ENCODE peak calls at places on chromosome X, in seven cellular contexts. C is fibroblast of mammary gland, W is WERI-Rb-1, S is lower leg skin, H is psoas muscle, D is AG04450, U is A549. A is an unnamed sample.

GRCh38 chrX:140475025-140475424 is 29.8 kb downstream of the SOX3 start:
- DNase-seq in C (no peak), D (no peak), W (no peak), U (no peak), H (no peak), S (no peak), A (no peak)

GRCh38 chrX:7948483-7948882 is 21.3 kb upstream of the PNPLA4 start:
- DNase-seq in D (no peak), H (no peak), C (no peak), W (no peak), S (no peak), U (no peak), A (no peak)

GRCh38 chrX:2462780-2463179 is 38.0 kb downstream of the DHRSX start:
- DNase-seq in U (no peak), W (no peak), D (no peak), H (no peak), S (no peak), C (no peak), A (no peak)

GRCh38 chrX:57607295-57608187 is 15.7 kb downstream of the ZXDB start:
- DNase-seq in D (no peak), C (no peak), U (no peak), W (peak; percentile 53), S (no peak), H (no peak), A (no peak)

GRCh38 chrX:13938053-13938765 is 91.5 kb downstream of the GEMIN8 start:
- DNase-seq in C (no peak), W (peak; percentile 42), S (no peak), H (no peak), D (no peak), U (peak; percentile 16), A (peak; percentile 4)

GRCh38 chrX:77505227-77505626 is 58.0 kb downstream of the FGF16 start:
- DNase-seq in U (no peak), C (peak; percentile 53), S (no peak), W (no peak), D (peak; percentile 6), H (no peak), A (peak; percentile 55)

GRCh38 chrX:79259073-79259689 is 108.0 kb downstream of the ITM2A start:
- DNase-seq in H (no peak), D (no peak), C (peak; percentile 14), W (no peak), S (no peak), U (no peak), A (no peak)

GRCh38 chrX:149286940-149287349 is 218.2 kb downstream of the IDS start:
- DNase-seq in C (peak; percentile 54), W (peak; percentile 53), U (peak; percentile 35), D (peak; percentile 1), H (no peak), S (no peak), A (peak; percentile 54)

GRCh38 chrX:116975517-116975916 is 512.7 kb upstream of the CT83 start:
- DNase-seq in W (no peak), D (no peak), H (no peak), S (no peak), C (no peak), U (no peak), A (no peak)

GRCh38 chrX:129516402-129516801 is 6.9 kb downstream of the SMARCA1 start:
- DNase-seq in D (no peak), S (no peak), U (no peak), W (no peak), H (no peak), C (no peak), A (no peak)

DNA sequence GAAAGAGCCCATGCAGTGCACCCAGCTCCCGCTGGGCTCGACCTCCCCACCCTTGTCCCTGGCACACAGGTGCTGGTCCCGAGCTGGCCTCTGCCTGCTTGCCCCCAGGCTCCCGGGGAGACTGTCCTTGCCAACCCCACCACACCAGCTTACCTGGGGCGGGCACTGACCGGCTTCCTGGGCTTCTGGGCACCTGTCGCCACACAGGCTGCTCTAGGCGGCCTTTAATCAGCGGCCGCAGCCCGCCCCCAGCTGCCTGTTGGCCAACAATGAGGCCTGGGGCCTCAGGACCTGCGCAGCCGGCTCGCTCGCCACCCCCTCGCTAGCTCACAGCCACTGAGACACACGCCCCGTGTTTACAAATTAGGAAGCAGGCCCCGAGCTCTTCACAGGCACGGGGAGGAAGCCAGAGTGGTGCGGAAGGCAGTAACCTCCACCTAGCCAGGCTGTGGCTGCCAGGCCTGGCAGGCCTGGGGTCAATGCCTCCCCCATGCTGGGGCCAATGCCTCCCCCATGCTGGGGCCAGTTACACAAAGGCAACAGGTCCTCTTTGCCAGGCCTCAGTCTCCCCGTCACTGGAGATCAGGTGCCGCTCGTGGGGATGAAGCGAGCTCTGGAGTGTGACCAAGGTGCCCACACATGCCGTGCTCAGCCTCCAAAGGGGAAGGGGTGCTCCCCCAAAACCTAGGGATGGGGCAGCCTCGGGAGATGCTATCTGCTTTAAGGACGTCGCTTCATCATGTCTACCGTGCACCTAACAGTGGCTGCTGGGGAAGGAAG is at the start of gene TREX2:
- DNase-seq in H (no peak), W (no peak), S (no peak), D (no peak), C (no peak), U (no peak), A (no peak)
- TF ChIP-seq CTCF in H (no peak), W (no peak), S (no peak), D (no peak), C (no peak), U (no peak), A (no peak)

GRCh38 chrX:133742602-133743305 is 242.6 kb downstream of the GPC3 start:
- DNase-seq in U (no peak), W (no peak), D (no peak), C (no peak), S (no peak), H (no peak), A (no peak)

GRCh38 chrX:133741303-133741702 is 244.1 kb downstream of the GPC3 start:
- DNase-seq in H (no peak), C (peak; percentile 11), W (no peak), D (no peak), U (no peak), S (no peak), A (no peak)

GRCh38 chrX:133749370-133749769 is 236.0 kb downstream of the GPC3 start:
- DNase-seq in H (no peak), D (no peak), W (no peak), U (no peak), S (no peak), C (no peak), A (no peak)

GRCh38 chrX:133746593-133746992 is 238.8 kb downstream of the GPC3 start:
- DNase-seq in U (no peak), W (no peak), C (no peak), S (no peak), H (no peak), D (no peak), A (no peak)

GRCh38 chrX:133745361-133745760 is 240.0 kb downstream of the GPC3 start:
- DNase-seq in C (no peak), U (no peak), W (no peak), S (no peak), D (no peak), H (no peak), A (no peak)
- TF ChIP-seq CTCF in C (no peak), U (no peak), W (no peak), S (no peak), D (no peak), H (no peak), A (no peak)

DNA sequence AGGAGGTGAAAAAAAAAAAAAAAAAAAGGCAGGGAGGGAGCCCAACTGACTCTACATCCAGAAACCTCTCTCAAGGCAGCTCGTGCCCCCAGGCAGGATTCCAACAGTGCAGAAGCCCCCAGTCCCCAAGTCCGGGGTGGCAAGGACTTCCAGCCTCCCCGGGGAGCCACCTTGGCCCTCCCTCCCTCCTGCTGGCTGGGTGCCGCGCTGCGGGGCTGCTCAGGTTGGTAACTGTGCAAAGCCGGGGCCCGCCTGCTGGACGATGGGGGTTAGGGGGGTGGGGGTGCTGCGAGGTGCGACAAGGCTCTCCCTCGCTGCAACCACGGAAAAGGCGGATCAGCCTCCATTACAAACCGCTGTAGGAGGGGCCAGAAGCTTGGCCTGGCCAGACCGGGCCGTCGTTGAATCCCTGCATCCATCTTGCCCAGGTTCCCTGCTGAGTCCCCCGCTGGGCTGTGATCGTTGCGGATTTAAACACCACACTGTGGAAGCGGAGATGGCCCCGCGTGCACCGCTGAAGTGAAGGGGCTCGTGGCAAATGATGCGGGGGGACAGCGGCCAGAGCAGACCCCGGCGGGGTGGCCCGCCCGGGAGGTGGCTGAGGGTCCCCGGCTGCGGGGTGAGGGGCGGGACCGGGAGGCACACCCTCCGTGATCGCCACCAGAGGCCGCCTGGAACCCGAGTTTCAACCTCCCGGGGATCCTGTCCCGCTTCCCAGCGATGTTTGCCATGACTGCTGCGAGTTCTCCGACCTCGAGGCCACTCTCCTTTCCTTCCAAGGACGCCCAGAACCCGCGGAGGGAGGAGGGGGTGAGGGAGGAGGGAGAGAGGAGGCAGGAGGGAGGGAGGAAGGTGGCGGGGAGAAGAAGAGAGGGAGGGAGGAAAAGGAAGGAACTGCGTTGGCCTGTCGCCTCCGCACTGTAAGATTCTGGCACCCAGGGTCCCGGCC is 58.0 kb upstream of the DDX3X start:
- DNase-seq in S (peak; percentile 93), H (peak; percentile 85), U (peak; percentile 84), C (peak; percentile 62), W (peak; percentile 90), D (no peak), A (peak; percentile 37)
- TF ChIP-seq CTCF in S (no peak), H (peak; percentile 57), U (peak; percentile 60), C (peak; percentile 44), W (peak; percentile 87), D (peak; percentile 51), A (peak; percentile 28)

GRCh38 chrX:132924426-132924825 is 34.0 kb downstream of the HS6ST2 start:
- DNase-seq in H (no peak), W (no peak), D (no peak), C (no peak), U (no peak), S (no peak), A (no peak)

DNA sequence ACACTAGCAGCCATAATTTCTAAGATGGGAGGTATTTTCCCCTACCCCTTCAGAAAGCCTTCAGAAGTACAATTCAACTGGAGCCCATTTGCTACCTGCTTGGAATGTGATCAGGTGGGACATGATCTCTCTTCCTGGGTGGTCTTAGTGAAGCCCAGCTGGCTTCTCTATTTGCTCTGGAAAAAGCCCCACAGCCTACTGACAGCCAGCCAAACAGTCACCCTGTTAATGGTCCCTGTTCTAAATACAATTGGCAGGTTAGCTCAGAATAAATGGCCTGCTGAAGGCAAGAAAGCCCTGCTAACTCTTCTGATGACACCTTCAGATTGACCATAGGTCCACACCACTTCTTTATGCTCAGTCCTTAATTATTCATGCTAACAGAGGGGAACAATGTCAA is 39.9 kb downstream of the HS6ST2 start:
- DNase-seq in D (no peak), H (no peak), W (no peak), S (no peak), U (no peak), C (no peak), A (no peak)
- TF ChIP-seq CTCF in D (no peak), H (no peak), W (no peak), S (no peak), U (no peak), C (no peak), A (no peak)

GRCh38 chrX:44039556-44039955 is 66.4 kb upstream of the NDP start:
- DNase-seq in H (no peak), S (no peak), U (no peak), D (no peak), W (no peak), C (no peak), A (no peak)
- TF ChIP-seq CTCF in H (no peak), S (no peak), U (no peak), D (no peak), W (no peak), C (no peak), A (no peak)